ENCODE peak calls at places on chromosome 6, in five cellular contexts. One of them, this sample, is unnamed.

GRCh38 chr6:161618816-161619454 is 345.1 kb upstream of the AGPAT4 start:
- DNase-seq in breast epithelium: no peak
- DNase-seq in CD8-positive, alpha-beta T cell: no peak
- DNase-seq in psoas muscle: no peak
- DNase-seq in ovary: no peak
- DNase-seq in this sample: peak; percentile 45

GRCh38 chr6:41257369-41258195 is 28.9 kb downstream of the TREM1 start:
- DNase-seq in ovary: peak; percentile 49
- DNase-seq in breast epithelium: no peak
- DNase-seq in psoas muscle: no peak
- DNase-seq in CD8-positive, alpha-beta T cell: no peak
- DNase-seq in this sample: peak; percentile 62

GRCh38 chr6:115896538-115897129 is 164.1 kb downstream of the FRK start:
- DNase-seq in ovary: no peak
- DNase-seq in CD8-positive, alpha-beta T cell: no peak
- DNase-seq in breast epithelium: no peak
- DNase-seq in psoas muscle: no peak
- DNase-seq in this sample: peak; percentile 17

GRCh38 chr6:14744212-14744556 is 501.7 kb upstream of the JARID2 start:
- DNase-seq in psoas muscle: no peak
- DNase-seq in ovary: no peak
- DNase-seq in breast epithelium: no peak
- DNase-seq in CD8-positive, alpha-beta T cell: no peak
- DNase-seq in this sample: no peak

GRCh38 chr6:138035070-138035469 is 72.1 kb downstream of the PERP start:
- DNase-seq in ovary: no peak
- DNase-seq in breast epithelium: no peak
- DNase-seq in CD8-positive, alpha-beta T cell: no peak
- DNase-seq in psoas muscle: no peak
- DNase-seq in this sample: no peak

GRCh38 chr6:116424001-116424400 is 37.2 kb upstream of the CALHM6 start:
- DNase-seq in breast epithelium: no peak
- DNase-seq in psoas muscle: no peak
- DNase-seq in CD8-positive, alpha-beta T cell: no peak
- DNase-seq in ovary: no peak
- DNase-seq in this sample: peak; percentile 57

GRCh38 chr6:162942860-162943259 is 215.1 kb downstream of the PACRG start:
- DNase-seq in CD8-positive, alpha-beta T cell: no peak
- DNase-seq in psoas muscle: no peak
- DNase-seq in ovary: no peak
- DNase-seq in breast epithelium: no peak
- DNase-seq in this sample: peak; percentile 92

GRCh38 chr6:158022749-158023596 is 41.3 kb downstream of the SYNJ2 start:
- DNase-seq in psoas muscle: no peak
- DNase-seq in CD8-positive, alpha-beta T cell: no peak
- DNase-seq in breast epithelium: no peak
- DNase-seq in ovary: no peak
- DNase-seq in this sample: no peak

GRCh38 chr6:135145509-135145865 is 35.6 kb upstream of the MYB start:
- DNase-seq in CD8-positive, alpha-beta T cell: no peak
- DNase-seq in breast epithelium: no peak
- DNase-seq in psoas muscle: no peak
- DNase-seq in ovary: no peak
- DNase-seq in this sample: no peak

GRCh38 chr6:125471703-125472102 is 169.9 kb upstream of the HDDC2 start:
- DNase-seq in CD8-positive, alpha-beta T cell: no peak
- DNase-seq in ovary: no peak
- DNase-seq in psoas muscle: no peak
- DNase-seq in breast epithelium: no peak
- DNase-seq in this sample: no peak

GRCh38 chr6:148836751-148837150 is 89.9 kb downstream of the UST start:
- DNase-seq in psoas muscle: no peak
- DNase-seq in CD8-positive, alpha-beta T cell: no peak
- DNase-seq in breast epithelium: no peak
- DNase-seq in ovary: no peak
- DNase-seq in this sample: no peak

GRCh38 chr6:154386848-154387717 is 30.5 kb upstream of the IPCEF1 start:
- DNase-seq in CD8-positive, alpha-beta T cell: no peak
- DNase-seq in psoas muscle: no peak
- DNase-seq in breast epithelium: no peak
- DNase-seq in ovary: no peak
- DNase-seq in this sample: peak; percentile 82

GRCh38 chr6:133761706-133762105 is 127.2 kb upstream of the TCF21 start:
- DNase-seq in ovary: no peak
- DNase-seq in psoas muscle: no peak
- DNase-seq in breast epithelium: no peak
- DNase-seq in CD8-positive, alpha-beta T cell: no peak
- DNase-seq in this sample: no peak

GRCh38 chr6:107401573-107401972 is 57.8 kb downstream of the PDSS2 start:
- DNase-seq in ovary: no peak
- DNase-seq in breast epithelium: no peak
- DNase-seq in CD8-positive, alpha-beta T cell: no peak
- DNase-seq in psoas muscle: no peak
- DNase-seq in this sample: no peak

GRCh38 chr6:118746100-118746874 is 94.9 kb upstream of the CEP85L start:
- DNase-seq in psoas muscle: no peak
- DNase-seq in ovary: no peak
- DNase-seq in breast epithelium: no peak
- DNase-seq in CD8-positive, alpha-beta T cell: no peak
- DNase-seq in this sample: no peak

GRCh38 chr6:61586934-61587537 is 699.0 kb downstream of the KHDRBS2 start:
- DNase-seq in ovary: no peak
- DNase-seq in breast epithelium: no peak
- DNase-seq in CD8-positive, alpha-beta T cell: no peak
- DNase-seq in psoas muscle: no peak
- DNase-seq in this sample: no peak

GRCh38 chr6:136438445-136438844 is 111.8 kb downstream of the MAP7 start:
- DNase-seq in breast epithelium: no peak
- DNase-seq in CD8-positive, alpha-beta T cell: no peak
- DNase-seq in psoas muscle: no peak
- DNase-seq in ovary: no peak
- DNase-seq in this sample: no peak

GRCh38 chr6:92915466-92915865 is 503.9 kb downstream of the EPHA7 start:
- DNase-seq in CD8-positive, alpha-beta T cell: no peak
- DNase-seq in breast epithelium: no peak
- DNase-seq in ovary: no peak
- DNase-seq in psoas muscle: no peak
- DNase-seq in this sample: no peak

GRCh38 chr6:155275808-155276480 is 12.1 kb downstream of the CLDN20 start:
- DNase-seq in ovary: no peak
- DNase-seq in CD8-positive, alpha-beta T cell: no peak
- DNase-seq in breast epithelium: no peak
- DNase-seq in psoas muscle: no peak
- DNase-seq in this sample: peak; percentile 48

GRCh38 chr6:51901766-51902165 is 185.6 kb downstream of the PKHD1 start:
- DNase-seq in psoas muscle: no peak
- DNase-seq in ovary: no peak
- DNase-seq in CD8-positive, alpha-beta T cell: no peak
- DNase-seq in breast epithelium: no peak
- DNase-seq in this sample: no peak

GRCh38 chr6:6801002-6801329 is 212.4 kb downstream of the LY86 start:
- DNase-seq in breast epithelium: no peak
- DNase-seq in CD8-positive, alpha-beta T cell: no peak
- DNase-seq in ovary: no peak
- DNase-seq in psoas muscle: no peak
- DNase-seq in this sample: no peak
- H3K4me3 ChIP-seq in breast epithelium: no peak overlapping the region
- H3K4me3 ChIP-seq in CD8-positive, alpha-beta T cell: no peak overlapping the region
- H3K4me3 ChIP-seq in ovary: no peak overlapping the region
- H3K4me3 ChIP-seq in psoas muscle: no peak overlapping the region
- H3K4me3 ChIP-seq in this sample: no peak overlapping the region

DNA sequence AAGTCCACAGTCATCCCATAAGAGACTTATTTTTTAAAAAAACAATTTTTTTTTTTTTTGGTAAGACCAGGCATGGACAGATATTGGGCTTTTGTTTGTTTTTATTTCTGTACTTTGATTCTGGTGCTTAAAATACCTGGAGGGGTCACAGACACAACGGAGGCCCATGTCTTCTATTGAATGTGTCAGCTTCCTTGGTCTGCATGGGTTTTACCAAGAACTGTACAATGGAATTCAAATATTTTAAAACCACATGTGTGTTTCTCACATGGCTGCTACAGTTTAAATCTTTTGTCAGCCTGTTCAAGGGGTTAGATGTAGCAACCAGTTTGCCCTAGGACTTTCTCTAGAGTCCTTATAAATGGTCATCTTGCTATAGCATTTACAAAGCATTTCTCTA is 139.8 kb downstream of the SOX4 start:
- DNase-seq in breast epithelium: no peak
- DNase-seq in CD8-positive, alpha-beta T cell: no peak
- DNase-seq in ovary: no peak
- DNase-seq in psoas muscle: no peak
- DNase-seq in this sample: no peak
- H3K36me3 ChIP-seq in breast epithelium: no peaks in the 10 kb centered on the region
- H3K36me3 ChIP-seq in CD8-positive, alpha-beta T cell: no peaks in the 10 kb centered on the region
- H3K36me3 ChIP-seq in ovary: no peaks in the 10 kb centered on the region
- H3K36me3 ChIP-seq in psoas muscle: no peaks in the 10 kb centered on the region
- H3K36me3 ChIP-seq in this sample: no peaks in the 10 kb centered on the region

DNA sequence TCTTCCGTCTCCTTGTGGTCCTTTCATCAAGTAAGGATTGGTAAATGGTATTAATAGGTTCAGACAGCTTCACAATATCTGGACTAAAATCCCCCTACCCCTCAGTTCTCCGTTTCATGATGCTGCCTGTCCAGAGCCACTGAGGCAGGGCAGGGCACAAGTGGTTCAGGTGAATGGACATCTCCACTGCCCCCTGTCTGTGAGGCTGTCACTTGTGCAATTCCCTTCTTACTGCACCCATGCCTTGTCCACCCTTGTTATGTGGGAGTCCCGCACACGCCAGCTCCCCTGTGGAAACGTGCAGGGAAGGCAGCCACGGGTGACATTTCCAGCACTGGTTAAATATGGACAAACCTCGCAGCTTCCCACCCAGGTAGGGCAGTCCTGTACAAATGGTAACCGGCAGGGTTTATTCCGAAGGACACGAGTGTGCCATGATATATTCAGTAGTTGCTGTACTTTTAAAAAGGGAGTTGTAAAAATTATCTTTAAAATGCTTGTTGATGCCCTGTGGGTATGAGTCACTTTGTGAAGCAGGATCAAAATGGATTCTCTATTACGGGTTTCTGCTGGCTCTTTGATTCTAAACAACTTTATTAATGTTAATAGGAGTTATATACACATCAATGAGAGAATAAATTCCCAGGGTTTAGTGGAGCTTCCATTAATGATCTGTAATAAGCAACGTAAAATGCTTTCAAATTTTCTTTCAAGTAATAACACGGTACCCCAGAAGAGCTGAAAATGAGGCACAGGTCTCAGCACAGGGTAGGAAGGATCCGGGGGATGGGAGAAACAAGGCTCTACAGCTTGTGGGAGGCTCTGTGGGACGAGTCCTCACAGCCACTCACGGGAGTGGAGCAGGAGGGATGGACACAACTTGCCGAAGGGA is 73.4 kb downstream of the FYN start:
- DNase-seq in CD8-positive, alpha-beta T cell: no peak
- DNase-seq in psoas muscle: no peak
- DNase-seq in breast epithelium: no peak
- DNase-seq in ovary: no peak
- DNase-seq in this sample: no peak
- H3K4me3 ChIP-seq in CD8-positive, alpha-beta T cell: no peak overlapping the region
- H3K4me3 ChIP-seq in psoas muscle: no peak overlapping the region
- H3K4me3 ChIP-seq in breast epithelium: no peak overlapping the region
- H3K4me3 ChIP-seq in ovary: no peak overlapping the region
- H3K4me3 ChIP-seq in this sample: no peak overlapping the region

GRCh38 chr6:10402648-10403311 is 12.1 kb downstream of the TFAP2A start:
- DNase-seq in CD8-positive, alpha-beta T cell: no peak
- DNase-seq in psoas muscle: no peak
- DNase-seq in breast epithelium: no peak
- DNase-seq in ovary: no peak
- DNase-seq in this sample: no peak
- H3K36me3 ChIP-seq in CD8-positive, alpha-beta T cell: no peaks in the 10 kb centered on the region
- H3K36me3 ChIP-seq in psoas muscle: no peaks in the 10 kb centered on the region
- H3K36me3 ChIP-seq in breast epithelium: no peaks in the 10 kb centered on the region
- H3K36me3 ChIP-seq in ovary: no peaks in the 10 kb centered on the region
- H3K36me3 ChIP-seq in this sample: no peaks in the 10 kb centered on the region

DNA sequence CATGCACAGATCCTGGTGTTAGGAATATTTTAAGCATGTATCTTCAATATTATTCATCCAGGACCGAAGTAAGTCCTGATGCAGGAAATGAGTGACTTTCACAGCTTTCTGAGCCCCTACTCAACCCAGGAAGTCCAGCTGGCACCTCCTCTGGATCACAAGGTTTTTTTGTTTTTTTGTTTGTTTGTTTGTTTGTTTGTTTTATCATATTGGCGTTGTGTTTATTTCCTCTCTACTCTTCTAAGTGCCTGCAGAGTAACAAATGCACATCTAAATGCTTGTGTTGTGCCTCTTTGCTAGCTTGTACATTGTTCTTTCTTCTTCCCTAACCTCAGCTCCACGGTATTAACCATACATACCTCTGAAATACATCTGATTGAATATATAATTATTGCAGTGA is 594.3 kb upstream of the ADGRB3 start:
- DNase-seq in psoas muscle: no peak
- DNase-seq in CD8-positive, alpha-beta T cell: no peak
- DNase-seq in breast epithelium: no peak
- DNase-seq in ovary: no peak
- DNase-seq in this sample: no peak
- H3K4me3 ChIP-seq in psoas muscle: peak overlapping the region; percentile 14
- H3K4me3 ChIP-seq in CD8-positive, alpha-beta T cell: no peak overlapping the region
- H3K4me3 ChIP-seq in breast epithelium: no peak overlapping the region
- H3K4me3 ChIP-seq in ovary: no peak overlapping the region
- H3K4me3 ChIP-seq in this sample: peak overlapping the region; percentile 40

GRCh38 chr6:150959071-150959637 is 93.7 kb downstream of the MTHFD1L start:
- DNase-seq in ovary: no peak
- DNase-seq in CD8-positive, alpha-beta T cell: no peak
- DNase-seq in breast epithelium: no peak
- DNase-seq in psoas muscle: no peak
- DNase-seq in this sample: no peak

DNA sequence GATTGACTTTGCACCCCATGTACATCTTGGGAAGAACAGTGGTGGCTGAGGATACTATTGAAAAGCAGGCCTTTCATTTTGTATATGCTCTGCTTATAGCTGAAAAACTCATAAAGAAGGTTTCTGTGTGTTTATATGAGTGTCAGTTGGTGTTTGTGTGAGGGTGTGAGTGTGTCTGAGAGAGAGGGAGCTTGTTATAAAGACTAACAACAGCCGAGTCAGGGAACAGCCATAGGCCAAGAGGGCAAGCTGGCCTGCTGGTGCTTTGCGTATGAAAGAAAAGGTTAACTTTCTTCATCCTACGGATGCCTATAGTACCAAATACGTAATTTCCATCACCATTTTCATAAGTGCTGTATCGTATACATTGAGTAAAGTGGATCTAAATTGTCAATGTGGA is 88.4 kb downstream of the MTHFD1L start:
- DNase-seq in ovary: no peak
- DNase-seq in breast epithelium: no peak
- DNase-seq in psoas muscle: no peak
- DNase-seq in CD8-positive, alpha-beta T cell: no peak
- DNase-seq in this sample: no peak
- H3K36me3 ChIP-seq in ovary: no peaks in the 10 kb centered on the region
- H3K36me3 ChIP-seq in breast epithelium: no peaks in the 10 kb centered on the region
- H3K36me3 ChIP-seq in psoas muscle: no peaks in the 10 kb centered on the region
- H3K36me3 ChIP-seq in CD8-positive, alpha-beta T cell: peaks cover 4% of the 10 kb centered on the region
- H3K36me3 ChIP-seq in this sample: peaks cover 51% of the 10 kb centered on the region

GRCh38 chr6:26743157-26743821 is 83.7 kb upstream of the ZNF322 start:
- DNase-seq in CD8-positive, alpha-beta T cell: no peak
- DNase-seq in psoas muscle: no peak
- DNase-seq in breast epithelium: no peak
- DNase-seq in ovary: no peak
- DNase-seq in this sample: peak; percentile 77
- H3K4me3 ChIP-seq in CD8-positive, alpha-beta T cell: no peak overlapping the region
- H3K4me3 ChIP-seq in psoas muscle: no peak overlapping the region
- H3K4me3 ChIP-seq in breast epithelium: no peak overlapping the region
- H3K4me3 ChIP-seq in ovary: no peak overlapping the region
- H3K4me3 ChIP-seq in this sample: peak overlapping the region; percentile 46

GRCh38 chr6:129488313-129488712 is 221.7 kb downstream of the ARHGAP18 start:
- DNase-seq in psoas muscle: no peak
- DNase-seq in CD8-positive, alpha-beta T cell: no peak
- DNase-seq in ovary: no peak
- DNase-seq in breast epithelium: no peak
- DNase-seq in this sample: no peak
- H3K36me3 ChIP-seq in psoas muscle: peaks cover 20% of the 10 kb centered on the region
- H3K36me3 ChIP-seq in CD8-positive, alpha-beta T cell: no peaks in the 10 kb centered on the region
- H3K36me3 ChIP-seq in ovary: no peaks in the 10 kb centered on the region
- H3K36me3 ChIP-seq in breast epithelium: no peaks in the 10 kb centered on the region
- H3K36me3 ChIP-seq in this sample: no peaks in the 10 kb centered on the region